ENCODE peak calls at places on chromosomes 1 and 21, in five cellular contexts. F, O, X, Q and L are unnamed samples.

GRCh38 chr1:164515221-164515620 is 43.8 kb upstream of the PBX1 start:
- DNase-seq in O (no peak), F (no peak), X (no peak), Q (no peak), L (no peak)

GRCh38 chr1:229238674-229239415 is 32.1 kb upstream of the RAB4A start:
- DNase-seq in F (no peak), Q (no peak), O (no peak), X (no peak), L (no peak)

GRCh38 chr1:43171312-43171875 is 696 bp downstream of the EBNA1BP2 start:
- DNase-seq in X (no peak), O (no peak), Q (no peak), F (no peak), L (no peak)

GRCh38 chr1:41883507-41883906 is 35.2 kb downstream of the HIVEP3 start:
- DNase-seq in F (no peak), Q (no peak), X (no peak), O (no peak), L (no peak)

GRCh38 chr1:36956570-36956969 is 77.7 kb downstream of the GRIK3 start:
- DNase-seq in X (no peak), Q (no peak), O (no peak), F (no peak), L (no peak)

GRCh38 chr1:200708769-200709168 is 29.9 kb upstream of the CAMSAP2 start:
- DNase-seq in O (no peak), F (no peak), Q (no peak), X (no peak), L (no peak)

GRCh38 chr1:36212782-36213181 is 11.5 kb upstream of the THRAP3 start:
- DNase-seq in F (no peak), Q (no peak), X (no peak), O (no peak), L (no peak)

GRCh38 chr1:234978397-234979291 is 150.0 kb downstream of the TOMM20 start:
- DNase-seq in Q (no peak), O (no peak), F (peak; percentile 86), X (no peak), L (peak; percentile 63)

GRCh38 chr1:165616054-165616612 is 14.9 kb upstream of the MGST3 start:
- DNase-seq in O (no peak), F (no peak), Q (no peak), X (no peak), L (no peak)

GRCh38 chr1:167722870-167723251 is 1.1 kb downstream of the MPZL1 start:
- DNase-seq in F (no peak), Q (no peak), X (no peak), O (no peak), L (no peak)

GRCh38 chr1:31818204-31818603 is 2.4 kb upstream of the SPOCD1 start:
- DNase-seq in Q (no peak), X (no peak), F (no peak), O (no peak), L (no peak)

GRCh38 chr1:93113127-93113526 is 34.0 kb downstream of the MTF2 start:
- DNase-seq in X (no peak), O (no peak), F (no peak), Q (no peak), L (no peak)

GRCh38 chr1:39130297-39130696 is 74.2 kb upstream of the MACF1 start:
- DNase-seq in F (no peak), O (no peak), Q (no peak), X (no peak), L (no peak)

GRCh38 chr1:50959303-50959912 is 659 bp downstream of the FAF1 start:
- DNase-seq in Q (peak; percentile 7), X (no peak), F (no peak), O (no peak), L (no peak)

GRCh38 chr1:112674986-112675727 is 698 bp downstream of the MOV10 start:
- DNase-seq in F (peak; percentile 85), X (peak; percentile 84), O (peak; percentile 62), Q (peak; percentile 62), L (no peak)

GRCh38 chr1:77831976-77832695 is 52.7 kb downstream of the MIGA1 start:
- DNase-seq in O (no peak), Q (no peak), F (no peak), X (no peak), L (no peak)

GRCh38 chr21:36980280-36981048 is 14.0 kb upstream of the HLCS start:
- DNase-seq in O (no peak), Q (no peak), X (peak; percentile 43), F (no peak), L (no peak)

GRCh38 chr1:168470821-168471473 is 72.8 kb downstream of the XCL2 start:
- DNase-seq in O (peak; percentile 8), F (no peak), X (no peak), Q (no peak), L (peak; percentile 77)